ENCODE peak calls at places on chromosomes 11 and 22, in eight cellular contexts. D is adrenal gland; U is tibial nerve; B is body of pancreas; V is CD8-positive, alpha-beta T cell; H is right cardiac atrium; Q is ovary; S is IMR-90. W is an unnamed sample. For H3K4me1, the result is how much of the 10 kb centered on the place peaks cover.

GRCh38 chr22:22127100-22127499 is 117.5 kb upstream of the VPREB1 start:
- DNase-seq in Q (no peak), D (no peak), U (no peak), B (no peak), H (no peak), S (no peak), V (no peak), W (no peak)

GRCh38 chr11:58917159-58917765 is 22.0 kb upstream of the GLYATL1 start:
- DNase-seq in H (no peak), V (no peak), U (no peak), Q (no peak), B (no peak), D (no peak), S (no peak), W (no peak)

GRCh38 chr11:17531818-17532131 is 12.4 kb downstream of the USH1C start:
- DNase-seq in B (no peak), Q (no peak), S (peak), H (no peak), U (no peak), V (no peak), D (no peak), W (no peak)

GRCh38 chr11:60498853-60499252 is 6.3 kb downstream of the MS4A12 start:
- DNase-seq in Q (no peak), D (no peak), B (no peak), V (no peak), H (no peak), U (no peak), S (no peak), W (no peak)

GRCh38 chr11:93248602-93249001 is 50.8 kb upstream of the SLC36A4 start:
- DNase-seq in V (no peak), S (peak), D (no peak), B (no peak), Q (no peak), H (no peak), U (no peak), W (no peak)

GRCh38 chr11:115959098-115959497 is 454.9 kb upstream of the CADM1 start:
- DNase-seq in B (no peak), D (no peak), U (no peak), H (no peak), S (no peak), Q (no peak), V (no peak), W (no peak)

GRCh38 chr11:96259053-96259837 is 83.8 kb downstream of the MAML2 start:
- DNase-seq in V (no peak), D (no peak), Q (no peak), S (peak), H (no peak), B (no peak), U (no peak), W (no peak)

GRCh38 chr11:86795962-86796361 is 4.4 kb upstream of the PRSS23 start:
- DNase-seq in U (no peak), V (no peak), D (no peak), Q (no peak), B (no peak), S (no peak), H (no peak), W (no peak)

GRCh38 chr11:45799562-45799961 is 5.4 kb upstream of the SLC35C1 start:
- DNase-seq in H (no peak), V (no peak), S (no peak), Q (no peak), D (no peak), U (no peak), B (no peak), W (no peak)

GRCh38 chr11:58787903-58788302 is 56.2 kb upstream of the GLYAT start:
- DNase-seq in Q (no peak), H (no peak), S (peak), D (no peak), U (no peak), V (no peak), B (no peak), W (no peak)

GRCh38 chr11:2273771-2274170 is 3.4 kb upstream of the ASCL2 start:
- DNase-seq in V (peak), U (no peak), S (no peak), Q (no peak), B (peak), H (no peak), D (no peak), W (no peak)

GRCh38 chr22:38153821-38154562 is 27.6 kb downstream of the PLA2G6 start:
- DNase-seq in B (peak), S (no peak), Q (no peak), H (no peak), D (no peak), U (no peak), V (no peak), W (no peak)

GRCh38 chr11:15006139-15006759 is 34.1 kb upstream of the CALCA start:
- DNase-seq in H (no peak), Q (no peak), B (no peak), D (no peak), U (no peak), S (peak), V (no peak), W (no peak)

GRCh38 chr22:26618487-26618886 is 660 bp upstream of the CRYBB1 start:
- DNase-seq in V (no peak), S (no peak), D (no peak), Q (no peak), H (no peak), U (no peak), B (no peak), W (no peak)
- H3K4me1 ChIP-seq in V (under half), S (under half), D (under half), Q (under half), H (under half), U (under half), B (under half), W (under half)

GRCh38 chr11:102573851-102574250 is 43.3 kb upstream of the MMP7 start:
- DNase-seq in U (no peak), S (peak), D (no peak), B (no peak), Q (no peak), H (no peak), V (no peak), W (no peak)
- H3K4me1 ChIP-seq in U (under half), S (under half), D (under half), B (under half), Q (under half), H (under half), V (under half), W (under half)

GRCh38 chr11:112997829-112998228 is 36.6 kb downstream of the NCAM1 start:
- DNase-seq in U (no peak), S (no peak), H (no peak), V (no peak), Q (no peak), B (no peak), D (no peak), W (no peak)
- H3K4me1 ChIP-seq in U (under half), S (under half), H (under half), V (under half), Q (under half), B (under half), D (under half), W (under half)

GRCh38 chr11:134792044-134792443 is 380.0 kb upstream of the B3GAT1 start:
- DNase-seq in D (no peak), B (no peak), Q (no peak), S (peak), H (no peak), V (no peak), U (no peak), W (no peak)

GRCh38 chr11:134794192-134794591 is 382.1 kb upstream of the B3GAT1 start:
- DNase-seq in B (no peak), U (no peak), S (no peak), Q (no peak), H (no peak), V (no peak), D (no peak), W (no peak)

GRCh38 chr11:134792677-134793076 is 380.6 kb upstream of the B3GAT1 start:
- DNase-seq in V (no peak), D (no peak), S (no peak), U (no peak), B (no peak), Q (no peak), H (no peak), W (no peak)

GRCh38 chr11:134797411-134798089 is 385.5 kb upstream of the B3GAT1 start:
- DNase-seq in S (no peak), V (no peak), U (no peak), H (no peak), B (no peak), Q (no peak), D (no peak), W (no peak)

GRCh38 chr11:134795017-134795416 is 383.0 kb upstream of the B3GAT1 start:
- DNase-seq in B (no peak), D (no peak), H (no peak), Q (no peak), U (no peak), S (no peak), V (no peak), W (no peak)
- H3K4me1 ChIP-seq in B (under half), D (under half), H (under half), Q (under half), U (under half), S (under half), V (under half), W (under half)

DNA sequence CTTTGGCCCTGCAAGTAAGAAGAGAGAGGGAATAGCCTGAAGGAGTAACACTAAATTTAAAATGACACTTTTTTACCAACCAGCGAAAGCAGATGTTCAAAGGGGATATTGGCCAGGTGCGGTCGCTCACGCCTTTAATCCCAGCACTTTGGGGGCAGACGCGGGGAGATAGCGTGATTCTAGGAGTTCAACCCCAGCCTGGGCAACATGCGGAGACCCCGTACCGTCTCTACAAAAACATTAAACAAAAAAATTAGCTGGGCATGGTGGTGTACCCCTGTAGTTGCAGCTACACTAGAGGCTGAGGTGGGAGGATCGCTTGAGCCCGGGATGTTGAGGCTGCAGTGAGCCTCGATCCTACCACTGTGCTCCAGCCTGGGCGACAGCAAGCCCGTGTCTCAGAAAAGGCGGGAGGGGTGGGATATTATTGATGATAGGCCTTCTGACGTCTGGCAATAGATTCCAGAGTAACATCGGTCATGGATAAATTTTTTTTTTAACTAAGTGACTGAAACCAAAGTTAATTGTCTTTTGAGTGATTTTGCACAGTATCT is 1.1 kb upstream of the RAB30 start:
- DNase-seq in U (no peak), S (no peak), V (no peak), H (no peak), Q (no peak), B (no peak), D (no peak), W (no peak)
- H3K4me1 ChIP-seq in U (under half), S (under half), V (under half), H (under half), Q (under half), B (under half), D (under half), W (under half)

GRCh38 chr11:81331073-81331472 is 1402.6 kb downstream of the FAM181B start:
- DNase-seq in U (no peak), Q (no peak), D (no peak), B (no peak), V (no peak), H (no peak), S (no peak), W (no peak)
- H3K4me1 ChIP-seq in U (under half), Q (under half), D (under half), B (under half), V (under half), H (under half), S (under half), W (under half)

GRCh38 chr11:65428578-65429068 is 6.0 kb downstream of the NEAT1 start:
- DNase-seq in S (no peak), H (peak), V (no peak), D (peak), B (no peak), U (peak), Q (no peak), W (no peak)
- H3K4me1 ChIP-seq in S (under half), H (under half), V (half or more), D (half or more), B (half or more), U (under half), Q (under half), W (half or more)

DNA sequence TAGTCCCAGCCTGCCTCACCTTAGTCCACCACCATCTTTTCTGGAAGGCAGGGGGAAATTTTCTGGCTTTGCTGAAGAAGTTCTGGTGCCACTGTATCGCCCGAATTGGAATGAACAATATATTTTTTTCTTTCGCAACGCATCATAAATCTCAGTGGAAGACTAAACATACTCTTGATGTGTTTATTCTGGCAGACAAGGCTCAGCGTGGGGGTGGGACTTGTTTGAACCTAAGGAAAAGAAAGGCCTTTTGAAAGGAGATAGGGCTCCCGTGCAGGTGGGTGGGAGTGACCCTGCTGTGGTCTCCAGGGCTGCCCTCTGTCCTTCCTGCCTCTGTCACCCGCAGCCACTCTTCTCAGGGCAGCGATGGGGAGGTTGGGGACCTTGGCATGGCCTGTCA is 42.5 kb downstream of the CD82 start:
- DNase-seq in V (no peak), Q (no peak), H (no peak), B (no peak), D (no peak), S (peak), U (no peak), W (no peak)
- H3K4me1 ChIP-seq in V (under half), Q (under half), H (under half), B (under half), D (under half), S (under half), U (under half), W (under half)

GRCh38 chr11:64794526-64794925 is 8.5 kb downstream of the MAP4K2 start:
- DNase-seq in D (no peak), U (no peak), V (no peak), B (no peak), H (no peak), S (no peak), Q (no peak), W (no peak)
- H3K4me1 ChIP-seq in D (under half), U (under half), V (under half), B (under half), H (under half), S (under half), Q (under half), W (under half)

W was measured in esophagus squamous epithelium.